ENCODE peak calls at places on chromosomes 2 and 18, in five cellular contexts. Q is heart left ventricle, C is epithelial cell of proximal tubule, X is AG04449, K is cardiac fibroblast. Z is an unnamed sample.

GRCh38 chr2:20599861-20600461 is 50.9 kb downstream of the HS1BP3 start:
- DNase-seq in X (no peak), K (no peak), C (no peak), Q (no peak), Z (no peak)

GRCh38 chr2:152627010-152627957 is 90.0 kb downstream of the PRPF40A start:
- DNase-seq in K (peak; percentile 69), X (no peak), C (no peak), Q (no peak), Z (no peak)

GRCh38 chr2:239912938-239913631 is 112.1 kb downstream of the NDUFA10 start:
- DNase-seq in K (no peak), Q (no peak), C (no peak), X (no peak), Z (no peak)

GRCh38 chr2:234681206-234681605 is 184.3 kb upstream of the ARL4C start:
- DNase-seq in C (peak; percentile 88), K (no peak), X (no peak), Q (no peak), Z (no peak)

GRCh38 chr2:24456610-24457556 is 34.2 kb upstream of the NCOA1 start:
- DNase-seq in Q (peak; percentile 84), C (peak; percentile 22), K (peak; percentile 68), X (no peak), Z (peak; percentile 45)

GRCh38 chr2:178241852-178242551 is 47.7 kb downstream of the OSBPL6 start:
- DNase-seq in X (peak; percentile 84), K (peak; percentile 98), Q (peak; percentile 45), C (peak; percentile 76), Z (no peak)

GRCh38 chr2:230602562-230603230 is 109.9 kb upstream of the CAB39 start:
- DNase-seq in Q (no peak), C (no peak), K (no peak), X (no peak), Z (no peak)

GRCh38 chr2:194464964-194465638 is 1191.9 kb upstream of the SLC39A10 start:
- DNase-seq in C (no peak), Q (no peak), X (no peak), K (no peak), Z (no peak)

GRCh38 chr2:150426315-150426714 is 61.2 kb downstream of the RND3 start:
- DNase-seq in K (no peak), C (no peak), X (no peak), Q (no peak), Z (no peak)

GRCh38 chr2:204203704-204204103 is 267.1 kb downstream of the ICOS start:
- DNase-seq in Q (no peak), C (no peak), K (no peak), X (no peak), Z (no peak)

GRCh38 chr2:230692760-230693159 is 19.9 kb upstream of the CAB39 start:
- DNase-seq in X (no peak), C (no peak), K (no peak), Q (no peak), Z (no peak)

GRCh38 chr2:196075196-196075595 is 6.6 kb upstream of the DNAH7 start:
- DNase-seq in X (no peak), Q (no peak), K (no peak), C (no peak), Z (no peak)

GRCh38 chr2:225100269-225100668 is 58.0 kb upstream of the DOCK10 start:
- DNase-seq in Q (no peak), X (no peak), C (no peak), K (peak; percentile 58), Z (no peak)

GRCh38 chr2:3785890-3786273 is 82.5 kb downstream of the DCDC2C start:
- DNase-seq in Q (no peak), C (no peak), X (no peak), K (no peak), Z (no peak)

GRCh38 chr2:222969491-222969890 is 82.5 kb upstream of the KCNE4 start:
- DNase-seq in K (peak; percentile 87), X (no peak), C (no peak), Q (no peak), Z (no peak)

GRCh38 chr2:52676056-52676455 is 1091.5 kb upstream of the CHAC2 start:
- DNase-seq in X (no peak), Q (no peak), C (no peak), K (no peak), Z (no peak)

GRCh38 chr2:158778243-158778642 is 16.9 kb upstream of the DAPL1 start:
- DNase-seq in K (no peak), X (no peak), Q (no peak), C (no peak), Z (no peak)

GRCh38 chr18:33751613-33752221 is 173.7 kb downstream of the ASXL3 start:
- DNase-seq in X (no peak), C (no peak), K (peak; percentile 38), Q (no peak), Z (no peak)

GRCh38 chr2:172863341-172863740 is 127.7 kb downstream of the RAPGEF4 start:
- DNase-seq in K (peak; percentile 48), Q (no peak), X (no peak), C (no peak), Z (no peak)

GRCh38 chr18:8397034-8397433 is 212.2 kb upstream of the RAB12 start:
- DNase-seq in C (no peak), Q (no peak), X (no peak), K (no peak), Z (no peak)

GRCh38 chr18:21997207-21998143 is 171.9 kb upstream of the GATA6 start:
- DNase-seq in X (no peak), K (peak; percentile 69), C (peak; percentile 47), Q (no peak), Z (no peak)

GRCh38 chr18:21742323-21742687 is 1.7 kb downstream of the MIB1 start:
- DNase-seq in C (no peak), K (no peak), X (no peak), Q (no peak), Z (no peak)

GRCh38 chr2:207103132-207103531 is 62.6 kb downstream of the KLF7 start:
- DNase-seq in Q (no peak), X (no peak), C (no peak), K (no peak), Z (no peak)

GRCh38 chr2:142069489-142069888 is 61.3 kb downstream of the LRP1B start:
- DNase-seq in C (no peak), Q (no peak), X (no peak), K (no peak), Z (no peak)

GRCh38 chr2:45852450-45853150 is 201.1 kb downstream of the PRKCE start:
- DNase-seq in X (no peak), C (no peak), Q (no peak), K (no peak), Z (no peak)

GRCh38 chr2:142572749-142573148 is 304.7 kb upstream of the KYNU start:
- DNase-seq in C (no peak), X (no peak), Q (no peak), K (no peak), Z (no peak)

GRCh38 chr2:220043155-220043992 is 415.9 kb downstream of the SLC4A3 start:
- DNase-seq in C (no peak), Q (no peak), K (peak; percentile 45), X (no peak), Z (no peak)

GRCh38 chr18:45916302-45916701 is 50.8 kb downstream of the EPG5 start:
- DNase-seq in C (no peak), X (no peak), Q (no peak), K (no peak), Z (no peak)
- TF ChIP-seq CTCF in C (no peak), X (no peak), Q (no peak), K (no peak), Z (no peak)

DNA sequence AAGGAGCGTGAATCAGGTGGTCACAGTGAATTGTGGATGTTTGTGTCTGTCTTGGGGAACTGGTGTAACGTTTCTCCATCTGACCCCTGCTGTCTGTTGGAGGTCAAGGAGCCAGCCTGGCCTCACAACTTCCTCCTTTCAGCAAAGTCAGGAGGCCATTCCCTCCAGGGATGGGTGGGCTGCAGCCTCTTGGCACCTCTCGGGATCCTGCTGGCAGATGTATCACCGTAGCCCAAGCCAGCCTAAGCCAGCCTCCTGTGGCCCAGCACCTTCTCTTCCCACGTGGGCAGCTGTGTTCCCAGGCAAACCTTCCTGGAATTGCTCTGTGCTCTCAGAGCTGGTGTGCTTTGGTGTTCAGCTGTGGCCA is 30.5 kb downstream of the HPCAL1 start:
- DNase-seq in K (no peak), Q (no peak), C (no peak), X (no peak), Z (no peak)
- H3K4me3 ChIP-seq in K (no peak overlapping the region), Q (no peak overlapping the region), C (no peak overlapping the region), X (no peak overlapping the region), Z (no peak overlapping the region)

GRCh38 chr2:134799936-134800335 is 38.5 kb upstream of the ACMSD start:
- DNase-seq in K (no peak), C (peak; percentile 4), Q (no peak), X (no peak), Z (no peak)

GRCh38 chr2:134792147-134792546 is 46.3 kb upstream of the ACMSD start:
- DNase-seq in C (no peak), K (no peak), Q (no peak), X (no peak), Z (no peak)

GRCh38 chr2:134800341-134800740 is 38.1 kb upstream of the ACMSD start:
- DNase-seq in X (no peak), Q (no peak), C (no peak), K (no peak), Z (no peak)

GRCh38 chr2:134795765-134796164 is 42.7 kb upstream of the ACMSD start:
- DNase-seq in Q (no peak), K (no peak), C (no peak), X (no peak), Z (no peak)

DNA sequence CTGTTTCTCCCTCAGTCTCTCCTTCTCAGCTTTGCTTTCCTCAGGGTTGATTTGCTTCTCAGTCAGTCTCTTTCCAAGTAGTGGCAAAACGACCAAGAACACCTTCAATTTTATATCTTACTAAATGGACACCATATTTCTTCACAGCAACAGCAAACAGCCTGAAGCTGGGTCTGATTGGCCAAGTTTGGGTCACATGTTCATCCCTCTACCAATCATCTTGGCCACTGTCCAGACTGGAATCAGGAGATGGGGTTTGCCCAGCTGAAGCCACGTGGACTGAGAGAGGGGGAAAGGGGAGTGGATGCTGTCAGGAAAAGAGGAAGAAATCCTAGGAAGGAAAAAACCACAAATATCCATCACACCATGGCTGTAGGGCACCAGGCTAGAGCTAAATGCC is 42.0 kb upstream of the ACMSD start:
- DNase-seq in K (no peak), Q (no peak), X (no peak), C (no peak), Z (no peak)
- TF ChIP-seq CTCF in K (no peak), Q (no peak), X (no peak), C (no peak), Z (no peak)

GRCh38 chr2:168118733-168119518 is 128.5 kb downstream of the STK39 start:
- DNase-seq in Q (no peak), K (peak; percentile 86), C (no peak), X (peak; percentile 51), Z (no peak)

GRCh38 chr2:168119519-168120141 is 127.8 kb downstream of the STK39 start:
- DNase-seq in K (peak; percentile 80), C (no peak), Q (no peak), X (peak; percentile 14), Z (peak; percentile 36)

GRCh38 chr2:168120310-168120709 is 127.1 kb downstream of the STK39 start:
- DNase-seq in K (no peak), X (no peak), Q (no peak), C (no peak), Z (no peak)

GRCh38 chr2:168116448-168116847 is 130.9 kb downstream of the STK39 start:
- DNase-seq in K (no peak), C (no peak), Q (no peak), X (no peak), Z (no peak)

DNA sequence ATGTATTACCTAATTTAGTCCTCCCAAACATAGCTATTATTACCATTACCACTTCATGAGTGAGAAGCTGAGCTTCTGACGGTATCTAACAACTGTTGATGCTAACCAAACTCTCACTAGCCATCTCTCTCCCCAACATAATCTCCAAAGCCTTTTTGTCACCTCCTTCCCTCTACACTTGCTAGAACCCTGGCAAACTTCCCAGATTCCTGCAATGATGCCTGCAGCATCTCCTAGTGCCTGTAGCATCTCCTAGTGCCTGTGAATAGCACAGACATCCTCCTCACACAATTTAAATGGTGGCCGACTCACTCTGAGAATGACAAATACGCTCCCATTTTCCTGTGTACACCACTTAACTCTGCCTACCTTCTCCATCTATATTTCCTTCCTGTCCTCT is 126.7 kb downstream of the STK39 start:
- DNase-seq in X (no peak), K (no peak), Q (no peak), C (no peak), Z (no peak)
- H3K4me3 ChIP-seq in X (no peak overlapping the region), K (no peak overlapping the region), Q (no peak overlapping the region), C (no peak overlapping the region), Z (no peak overlapping the region)